ENCODE peak calls at places on chromosomes 1 and 21, in six cellular contexts. One of them, this sample, is unnamed.

GRCh38 chr1:66489972-66490601 is 43.9 kb upstream of the SGIP1 start:
- DNase-seq in aorta: no peak
- DNase-seq in Panc1: no peak
- DNase-seq in Caco-2: no peak
- DNase-seq in right cardiac atrium: peak; percentile 25
- DNase-seq in CD8-positive, alpha-beta T cell: no peak
- DNase-seq in this sample: no peak

GRCh38 chr1:109466440-109467300 is at the start of gene SYPL2:
- DNase-seq in right cardiac atrium: peak; percentile 76
- DNase-seq in Caco-2: no peak
- DNase-seq in aorta: peak; percentile 71
- DNase-seq in Panc1: no peak
- DNase-seq in CD8-positive, alpha-beta T cell: peak; percentile 31
- DNase-seq in this sample: peak; percentile 64

GRCh38 chr21:42495027-42495426 is 997 bp downstream of the RSPH1 start:
- DNase-seq in aorta: no peak
- DNase-seq in Caco-2: no peak
- DNase-seq in Panc1: no peak
- DNase-seq in right cardiac atrium: no peak
- DNase-seq in CD8-positive, alpha-beta T cell: no peak
- DNase-seq in this sample: no peak

GRCh38 chr1:96234299-96234698 is 487.3 kb upstream of the PTBP2 start:
- DNase-seq in CD8-positive, alpha-beta T cell: no peak
- DNase-seq in Caco-2: no peak
- DNase-seq in Panc1: no peak
- DNase-seq in aorta: peak; percentile 45
- DNase-seq in right cardiac atrium: peak; percentile 55
- DNase-seq in this sample: peak; percentile 14

GRCh38 chr1:203497378-203497777 is 3.4 kb downstream of the OPTC start:
- DNase-seq in Panc1: no peak
- DNase-seq in right cardiac atrium: no peak
- DNase-seq in Caco-2: no peak
- DNase-seq in CD8-positive, alpha-beta T cell: no peak
- DNase-seq in aorta: no peak
- DNase-seq in this sample: no peak

GRCh38 chr1:15406911-15407559 is 2.7 kb upstream of the EFHD2 start:
- DNase-seq in right cardiac atrium: peak; percentile 77
- DNase-seq in aorta: peak; percentile 77
- DNase-seq in Panc1: no peak
- DNase-seq in CD8-positive, alpha-beta T cell: no peak
- DNase-seq in Caco-2: no peak
- DNase-seq in this sample: no peak

GRCh38 chr1:185645686-185646085 is 88.5 kb upstream of the HMCN1 start:
- DNase-seq in right cardiac atrium: no peak
- DNase-seq in Caco-2: no peak
- DNase-seq in aorta: no peak
- DNase-seq in CD8-positive, alpha-beta T cell: no peak
- DNase-seq in Panc1: no peak
- DNase-seq in this sample: no peak

GRCh38 chr1:214707306-214708087 is 104.5 kb downstream of the CENPF start:
- DNase-seq in aorta: no peak
- DNase-seq in Panc1: no peak
- DNase-seq in CD8-positive, alpha-beta T cell: no peak
- DNase-seq in Caco-2: no peak
- DNase-seq in right cardiac atrium: no peak
- DNase-seq in this sample: no peak

GRCh38 chr1:1282998-1283397 is 2.8 kb downstream of the SCNN1D start:
- DNase-seq in CD8-positive, alpha-beta T cell: no peak
- DNase-seq in Caco-2: no peak
- DNase-seq in right cardiac atrium: no peak
- DNase-seq in aorta: no peak
- DNase-seq in Panc1: no peak
- DNase-seq in this sample: no peak

GRCh38 chr1:70941563-70941962 is 106.1 kb downstream of the PTGER3 start:
- DNase-seq in Caco-2: no peak
- DNase-seq in CD8-positive, alpha-beta T cell: no peak
- DNase-seq in Panc1: no peak
- DNase-seq in aorta: no peak
- DNase-seq in right cardiac atrium: no peak
- DNase-seq in this sample: no peak

GRCh38 chr1:5279127-5279526 is 624.7 kb downstream of the AJAP1 start:
- DNase-seq in aorta: no peak
- DNase-seq in right cardiac atrium: no peak
- DNase-seq in CD8-positive, alpha-beta T cell: no peak
- DNase-seq in Caco-2: no peak
- DNase-seq in Panc1: no peak
- DNase-seq in this sample: no peak
- H3K9me3 ChIP-seq in aorta: no peaks in the 10 kb centered on the region
- H3K9me3 ChIP-seq in right cardiac atrium: no peaks in the 10 kb centered on the region
- H3K9me3 ChIP-seq in CD8-positive, alpha-beta T cell: no peaks in the 10 kb centered on the region
- H3K9me3 ChIP-seq in Caco-2: no peaks in the 10 kb centered on the region
- H3K9me3 ChIP-seq in Panc1: no peaks in the 10 kb centered on the region
- H3K9me3 ChIP-seq in this sample: no peaks in the 10 kb centered on the region

GRCh38 chr1:228297242-228297641 is 89.4 kb downstream of the OBSCN start:
- DNase-seq in Caco-2: no peak
- DNase-seq in Panc1: no peak
- DNase-seq in right cardiac atrium: no peak
- DNase-seq in CD8-positive, alpha-beta T cell: no peak
- DNase-seq in aorta: no peak
- DNase-seq in this sample: no peak

GRCh38 chr1:228297822-228298221 is 90.0 kb downstream of the OBSCN start:
- DNase-seq in Panc1: no peak
- DNase-seq in right cardiac atrium: no peak
- DNase-seq in aorta: no peak
- DNase-seq in CD8-positive, alpha-beta T cell: no peak
- DNase-seq in Caco-2: no peak
- DNase-seq in this sample: peak; percentile 15

GRCh38 chr1:228299211-228299610 is 91.4 kb downstream of the OBSCN start:
- DNase-seq in CD8-positive, alpha-beta T cell: no peak
- DNase-seq in Panc1: no peak
- DNase-seq in aorta: no peak
- DNase-seq in right cardiac atrium: no peak
- DNase-seq in Caco-2: no peak
- DNase-seq in this sample: no peak

GRCh38 chr1:228299901-228300300 is 92.1 kb downstream of the OBSCN start:
- DNase-seq in right cardiac atrium: no peak
- DNase-seq in aorta: peak; percentile 29
- DNase-seq in CD8-positive, alpha-beta T cell: no peak
- DNase-seq in Caco-2: no peak
- DNase-seq in Panc1: no peak
- DNase-seq in this sample: no peak

GRCh38 chr1:228298471-228298870 is 90.6 kb downstream of the OBSCN start:
- DNase-seq in aorta: no peak
- DNase-seq in Caco-2: no peak
- DNase-seq in CD8-positive, alpha-beta T cell: no peak
- DNase-seq in right cardiac atrium: no peak
- DNase-seq in Panc1: no peak
- DNase-seq in this sample: no peak
- H3K9me3 ChIP-seq in aorta: peaks cover 13% of the 10 kb centered on the region
- H3K9me3 ChIP-seq in Caco-2: peaks cover 24% of the 10 kb centered on the region
- H3K9me3 ChIP-seq in CD8-positive, alpha-beta T cell: peaks cover 16% of the 10 kb centered on the region
- H3K9me3 ChIP-seq in right cardiac atrium: peaks cover 4% of the 10 kb centered on the region
- H3K9me3 ChIP-seq in Panc1: peaks cover 8% of the 10 kb centered on the region
- H3K9me3 ChIP-seq in this sample: peaks cover 35% of the 10 kb centered on the region

GRCh38 chr1:248686815-248687214 is 15.8 kb downstream of the OR14I1 start:
- DNase-seq in aorta: no peak
- DNase-seq in Caco-2: no peak
- DNase-seq in right cardiac atrium: no peak
- DNase-seq in Panc1: no peak
- DNase-seq in CD8-positive, alpha-beta T cell: no peak
- DNase-seq in this sample: no peak
- H3K9me3 ChIP-seq in aorta: no peaks in the 10 kb centered on the region
- H3K9me3 ChIP-seq in Caco-2: no peaks in the 10 kb centered on the region
- H3K9me3 ChIP-seq in right cardiac atrium: no peaks in the 10 kb centered on the region
- H3K9me3 ChIP-seq in Panc1: no peaks in the 10 kb centered on the region
- H3K9me3 ChIP-seq in CD8-positive, alpha-beta T cell: no peaks in the 10 kb centered on the region
- H3K9me3 ChIP-seq in this sample: peaks cover 17% of the 10 kb centered on the region

GRCh38 chr1:31453384-31454079 is 40.5 kb downstream of the SERINC2 start:
- DNase-seq in Caco-2: no peak
- DNase-seq in CD8-positive, alpha-beta T cell: no peak
- DNase-seq in right cardiac atrium: no peak
- DNase-seq in Panc1: no peak
- DNase-seq in aorta: no peak
- DNase-seq in this sample: no peak

GRCh38 chr1:31460027-31460426 is 47.0 kb downstream of the SERINC2 start:
- DNase-seq in Panc1: no peak
- DNase-seq in aorta: no peak
- DNase-seq in Caco-2: no peak
- DNase-seq in right cardiac atrium: no peak
- DNase-seq in CD8-positive, alpha-beta T cell: no peak
- DNase-seq in this sample: no peak

DNA sequence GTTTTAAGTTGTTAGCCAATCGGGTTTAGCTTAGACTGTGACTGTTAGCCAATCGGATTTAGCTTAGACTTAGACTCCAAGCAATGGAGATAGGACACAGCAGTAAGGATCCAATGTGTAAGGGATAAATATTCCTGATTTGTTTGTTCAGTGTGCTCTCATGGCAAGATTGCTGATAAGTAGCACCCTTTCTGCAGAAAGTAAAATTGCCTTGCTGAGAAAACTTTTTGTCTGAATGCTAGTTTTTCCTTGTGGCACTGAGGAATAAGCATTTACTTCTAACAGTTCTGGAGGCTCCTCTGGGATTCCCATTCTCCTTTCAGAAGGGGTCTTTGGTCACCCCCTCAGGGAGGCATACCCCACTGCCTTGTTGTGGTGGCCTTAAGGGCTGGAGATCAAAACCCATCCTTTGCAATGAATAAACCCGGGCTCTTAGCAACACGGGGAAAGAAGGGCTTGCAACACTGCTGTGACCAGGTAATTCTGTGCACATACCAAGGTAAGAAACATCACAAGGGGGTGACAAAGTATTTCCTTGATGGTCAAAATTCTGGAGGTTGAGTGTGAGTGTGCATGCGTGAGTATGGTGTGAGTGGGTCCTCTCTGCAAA is 45.4 kb downstream of the SERINC2 start:
- DNase-seq in CD8-positive, alpha-beta T cell: no peak
- DNase-seq in aorta: no peak
- DNase-seq in right cardiac atrium: no peak
- DNase-seq in Panc1: no peak
- DNase-seq in Caco-2: no peak
- DNase-seq in this sample: no peak
- H3K9me3 ChIP-seq in CD8-positive, alpha-beta T cell: peaks cover 20% of the 10 kb centered on the region
- H3K9me3 ChIP-seq in aorta: peaks cover 9% of the 10 kb centered on the region
- H3K9me3 ChIP-seq in right cardiac atrium: peaks cover 2% of the 10 kb centered on the region
- H3K9me3 ChIP-seq in Panc1: peaks cover 25% of the 10 kb centered on the region
- H3K9me3 ChIP-seq in Caco-2: peaks cover 15% of the 10 kb centered on the region
- H3K9me3 ChIP-seq in this sample: peaks cover 44% of the 10 kb centered on the region

DNA sequence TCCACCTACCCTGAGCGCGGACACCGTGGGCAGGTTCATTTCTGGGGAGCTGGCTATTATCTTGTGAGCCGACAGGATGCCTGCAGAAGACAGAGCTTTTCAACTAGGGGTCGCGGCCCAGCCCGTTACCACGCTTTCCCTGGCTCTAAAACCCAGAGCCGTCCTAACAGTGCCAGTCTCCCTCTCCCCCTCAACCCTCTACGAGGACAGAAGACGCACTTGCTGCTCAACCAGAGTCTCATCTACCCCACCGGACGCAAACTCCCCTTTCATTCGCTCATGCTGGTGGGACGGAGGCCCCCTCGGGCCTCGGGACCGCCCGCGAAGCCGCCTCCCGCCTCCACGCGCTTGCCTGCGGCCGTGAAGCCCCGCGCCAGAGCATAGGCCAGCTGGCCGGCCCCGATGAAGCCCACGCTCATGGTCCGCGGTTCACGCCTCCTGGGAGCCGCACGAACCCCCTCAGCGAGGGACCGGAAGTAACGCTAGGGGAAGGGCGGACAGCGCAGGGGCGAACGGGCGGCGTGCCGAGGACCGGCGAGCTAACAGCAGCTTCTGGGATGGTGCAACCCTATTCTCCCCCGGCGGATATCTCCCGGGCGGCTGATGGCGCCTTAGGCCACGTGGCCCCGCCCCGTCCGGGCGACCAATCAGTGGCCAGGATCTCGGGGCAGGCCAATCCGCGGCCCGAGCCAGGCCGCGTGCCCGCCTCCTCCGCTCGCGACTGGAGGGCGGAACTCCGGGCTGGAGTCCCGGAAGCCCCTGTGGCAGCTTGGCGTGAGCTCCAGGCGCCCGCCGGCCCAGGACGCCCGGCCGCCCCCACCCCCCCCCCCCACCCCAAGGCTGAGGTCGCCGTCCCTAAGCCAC is at the start of gene PYCR2:
- DNase-seq in Caco-2: peak; percentile 95
- DNase-seq in CD8-positive, alpha-beta T cell: peak; percentile 92
- DNase-seq in right cardiac atrium: peak; percentile 99
- DNase-seq in Panc1: peak; percentile 71
- DNase-seq in aorta: peak; percentile 97
- DNase-seq in this sample: peak; percentile 96
- H3K9me3 ChIP-seq in Caco-2: no peaks in the 10 kb centered on the region
- H3K9me3 ChIP-seq in CD8-positive, alpha-beta T cell: no peaks in the 10 kb centered on the region
- H3K9me3 ChIP-seq in right cardiac atrium: no peaks in the 10 kb centered on the region
- H3K9me3 ChIP-seq in Panc1: no peaks in the 10 kb centered on the region
- H3K9me3 ChIP-seq in aorta: no peaks in the 10 kb centered on the region
- H3K9me3 ChIP-seq in this sample: no peaks in the 10 kb centered on the region

GRCh38 chr21:23217597-23217996 is 2219.4 kb downstream of the NCAM2 start:
- DNase-seq in CD8-positive, alpha-beta T cell: no peak
- DNase-seq in Panc1: no peak
- DNase-seq in Caco-2: no peak
- DNase-seq in right cardiac atrium: no peak
- DNase-seq in aorta: no peak
- DNase-seq in this sample: no peak
- H3K9me3 ChIP-seq in CD8-positive, alpha-beta T cell: no peaks in the 10 kb centered on the region
- H3K9me3 ChIP-seq in Panc1: no peaks in the 10 kb centered on the region
- H3K9me3 ChIP-seq in Caco-2: no peaks in the 10 kb centered on the region
- H3K9me3 ChIP-seq in right cardiac atrium: no peaks in the 10 kb centered on the region
- H3K9me3 ChIP-seq in aorta: no peaks in the 10 kb centered on the region
- H3K9me3 ChIP-seq in this sample: peaks cover 12% of the 10 kb centered on the region

DNA sequence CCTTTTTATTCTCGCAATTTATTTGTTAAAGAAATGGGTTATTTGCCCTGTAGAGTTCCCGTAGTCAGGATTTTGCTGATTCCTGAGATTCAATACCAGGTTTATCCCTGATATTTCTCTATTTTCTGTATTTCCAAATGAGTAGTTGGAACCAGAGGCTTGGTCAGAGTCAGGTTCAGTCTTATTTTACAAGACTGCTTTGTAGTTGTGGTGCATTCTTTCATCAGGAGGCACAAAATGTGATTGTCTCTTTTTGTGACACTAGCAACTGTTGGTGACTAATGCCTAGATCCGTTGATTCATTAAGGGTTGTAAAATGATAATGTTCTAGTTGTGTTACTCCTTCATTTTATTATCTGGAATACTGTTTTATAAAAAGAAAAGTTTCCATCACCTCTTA is 95.5 kb upstream of the TPTE start:
- DNase-seq in Caco-2: no peak
- DNase-seq in Panc1: no peak
- DNase-seq in CD8-positive, alpha-beta T cell: no peak
- DNase-seq in aorta: no peak
- DNase-seq in right cardiac atrium: no peak
- DNase-seq in this sample: no peak
- H3K9me3 ChIP-seq in Caco-2: peaks cover 17% of the 10 kb centered on the region
- H3K9me3 ChIP-seq in Panc1: peaks cover 4% of the 10 kb centered on the region
- H3K9me3 ChIP-seq in CD8-positive, alpha-beta T cell: peaks cover 10% of the 10 kb centered on the region
- H3K9me3 ChIP-seq in aorta: no peaks in the 10 kb centered on the region
- H3K9me3 ChIP-seq in right cardiac atrium: no peaks in the 10 kb centered on the region
- H3K9me3 ChIP-seq in this sample: peaks cover 27% of the 10 kb centered on the region

GRCh38 chr1:248136811-248137210 is 8.1 kb upstream of the OR2M5 start:
- DNase-seq in CD8-positive, alpha-beta T cell: no peak
- DNase-seq in aorta: no peak
- DNase-seq in Caco-2: no peak
- DNase-seq in right cardiac atrium: no peak
- DNase-seq in Panc1: no peak
- DNase-seq in this sample: no peak
- H3K9me3 ChIP-seq in CD8-positive, alpha-beta T cell: no peaks in the 10 kb centered on the region
- H3K9me3 ChIP-seq in aorta: no peaks in the 10 kb centered on the region
- H3K9me3 ChIP-seq in Caco-2: no peaks in the 10 kb centered on the region
- H3K9me3 ChIP-seq in right cardiac atrium: no peaks in the 10 kb centered on the region
- H3K9me3 ChIP-seq in Panc1: no peaks in the 10 kb centered on the region
- H3K9me3 ChIP-seq in this sample: peaks cover 31% of the 10 kb centered on the region

This sample was measured in left ventricle myocardium inferior.